ENCODE peak calls at places on chromosome 22, in five cellular contexts. One of them, this sample, is unnamed.

GRCh38 chr22:46931414-46931813 is 169.0 kb downstream of the TBC1D22A start:
- DNase-seq in prostate gland: no peak
- DNase-seq in lung: no peak
- DNase-seq in GM23338: peak; percentile 51
- DNase-seq in AG10803: peak; percentile 18
- DNase-seq in this sample: no peak

GRCh38 chr22:36953239-36954080 is 40.0 kb downstream of the CSF2RB start:
- DNase-seq in prostate gland: no peak
- DNase-seq in lung: no peak
- DNase-seq in GM23338: no peak
- DNase-seq in AG10803: no peak
- DNase-seq in this sample: no peak

GRCh38 chr22:37051629-37052385 is at the start of gene KCTD17:
- DNase-seq in prostate gland: peak; percentile 32
- DNase-seq in lung: peak; percentile 50
- DNase-seq in GM23338: peak; percentile 79
- DNase-seq in AG10803: peak; percentile 60
- DNase-seq in this sample: peak; percentile 65

GRCh38 chr22:32926600-32926999 is 125.1 kb downstream of the TIMP3 start:
- DNase-seq in prostate gland: no peak
- DNase-seq in lung: no peak
- DNase-seq in GM23338: peak; percentile 80
- DNase-seq in AG10803: peak; percentile 35
- DNase-seq in this sample: no peak

GRCh38 chr22:23070418-23071162 is at the start of gene GNAZ:
- DNase-seq in prostate gland: no peak
- DNase-seq in lung: no peak
- DNase-seq in GM23338: peak; percentile 62
- DNase-seq in AG10803: no peak
- DNase-seq in this sample: peak; percentile 17

GRCh38 chr22:45212992-45213751 is 27.5 kb downstream of the KIAA0930 start:
- DNase-seq in prostate gland: no peak
- DNase-seq in lung: no peak
- DNase-seq in GM23338: no peak
- DNase-seq in AG10803: peak; percentile 58
- DNase-seq in this sample: peak; percentile 49

GRCh38 chr22:50102946-50103345 is 13.1 kb downstream of the MOV10L1 start:
- DNase-seq in prostate gland: no peak
- DNase-seq in lung: no peak
- DNase-seq in GM23338: peak; percentile 38
- DNase-seq in AG10803: no peak
- DNase-seq in this sample: no peak

GRCh38 chr22:26570126-26570525 is 19.8 kb downstream of the TPST2 start:
- DNase-seq in prostate gland: peak; percentile 28
- DNase-seq in lung: no peak
- DNase-seq in GM23338: no peak
- DNase-seq in AG10803: no peak
- DNase-seq in this sample: no peak

GRCh38 chr22:41642711-41643110 is 21.6 kb downstream of the XRCC6 start:
- DNase-seq in prostate gland: no peak
- DNase-seq in lung: no peak
- DNase-seq in GM23338: no peak
- DNase-seq in AG10803: peak; percentile 17
- DNase-seq in this sample: no peak

GRCh38 chr22:22060200-22061084 is 77.9 kb upstream of the TOP3B start:
- DNase-seq in prostate gland: no peak
- DNase-seq in lung: peak; percentile 58
- DNase-seq in GM23338: peak; percentile 88
- DNase-seq in AG10803: no peak
- DNase-seq in this sample: peak; percentile 56

GRCh38 chr22:49642331-49642730 is 185.3 kb downstream of the BRD1 start:
- DNase-seq in prostate gland: no peak
- DNase-seq in lung: no peak
- DNase-seq in GM23338: no peak
- DNase-seq in AG10803: no peak
- DNase-seq in this sample: no peak

GRCh38 chr22:48068323-48068722 is 1305.9 kb downstream of the TBC1D22A start:
- DNase-seq in prostate gland: no peak
- DNase-seq in lung: no peak
- DNase-seq in GM23338: no peak
- DNase-seq in AG10803: no peak
- DNase-seq in this sample: no peak

GRCh38 chr22:33570110-33570509 is 350.2 kb downstream of the LARGE1 start:
- DNase-seq in prostate gland: no peak
- DNase-seq in lung: no peak
- DNase-seq in GM23338: peak; percentile 17
- DNase-seq in AG10803: no peak
- DNase-seq in this sample: no peak

GRCh38 chr22:36687516-36687915 is 16.0 kb downstream of the CACNG2 start:
- DNase-seq in prostate gland: no peak
- DNase-seq in lung: no peak
- DNase-seq in GM23338: no peak
- DNase-seq in AG10803: no peak
- DNase-seq in this sample: no peak

GRCh38 chr22:38957046-38957770 is at the start of gene APOBEC3A:
- DNase-seq in prostate gland: no peak
- DNase-seq in lung: no peak
- DNase-seq in GM23338: no peak
- DNase-seq in AG10803: no peak
- DNase-seq in this sample: no peak

GRCh38 chr22:42895541-42895981 is 38.5 kb upstream of the ARFGAP3 start:
- DNase-seq in prostate gland: no peak
- DNase-seq in lung: no peak
- DNase-seq in GM23338: no peak
- DNase-seq in AG10803: no peak
- DNase-seq in this sample: no peak

GRCh38 chr22:30254307-30254706 is 7.7 kb upstream of the LIF start:
- DNase-seq in prostate gland: no peak
- DNase-seq in lung: no peak
- DNase-seq in GM23338: no peak
- DNase-seq in AG10803: no peak
- DNase-seq in this sample: no peak

GRCh38 chr22:19688301-19689290 is 25.7 kb upstream of the SEPTIN5 start:
- DNase-seq in prostate gland: no peak
- DNase-seq in lung: no peak
- DNase-seq in GM23338: no peak
- DNase-seq in AG10803: no peak
- DNase-seq in this sample: no peak

GRCh38 chr22:19691721-19692341 is 22.5 kb upstream of the SEPTIN5 start:
- DNase-seq in prostate gland: no peak
- DNase-seq in lung: no peak
- DNase-seq in GM23338: peak; percentile 73
- DNase-seq in AG10803: peak; percentile 59
- DNase-seq in this sample: no peak

GRCh38 chr22:19687561-19688300 is 26.6 kb upstream of the SEPTIN5 start:
- DNase-seq in prostate gland: no peak
- DNase-seq in lung: no peak
- DNase-seq in GM23338: no peak
- DNase-seq in AG10803: peak; percentile 24
- DNase-seq in this sample: no peak

GRCh38 chr22:19691007-19691720 is 23.1 kb upstream of the SEPTIN5 start:
- DNase-seq in prostate gland: no peak
- DNase-seq in lung: no peak
- DNase-seq in GM23338: no peak
- DNase-seq in AG10803: no peak
- DNase-seq in this sample: no peak

GRCh38 chr22:19689408-19689807 is 24.9 kb upstream of the SEPTIN5 start:
- DNase-seq in prostate gland: no peak
- DNase-seq in lung: no peak
- DNase-seq in GM23338: no peak
- DNase-seq in AG10803: no peak
- DNase-seq in this sample: no peak
- H3K4me3 ChIP-seq in prostate gland: no peak overlapping the region
- H3K4me3 ChIP-seq in lung: no peak overlapping the region
- H3K4me3 ChIP-seq in GM23338: no peak overlapping the region
- H3K4me3 ChIP-seq in AG10803: no peak overlapping the region
- H3K4me3 ChIP-seq in this sample: no peak overlapping the region

GRCh38 chr22:40324468-40325305 is 21.6 kb upstream of the ADSL start:
- DNase-seq in prostate gland: no peak
- DNase-seq in lung: no peak
- DNase-seq in GM23338: no peak
- DNase-seq in AG10803: no peak
- DNase-seq in this sample: no peak
- H3K4me3 ChIP-seq in prostate gland: no peak overlapping the region
- H3K4me3 ChIP-seq in lung: no peak overlapping the region
- H3K4me3 ChIP-seq in GM23338: no peak overlapping the region
- H3K4me3 ChIP-seq in AG10803: no peak overlapping the region
- H3K4me3 ChIP-seq in this sample: no peak overlapping the region

GRCh38 chr22:20427945-20428417 is 9.6 kb downstream of the SCARF2 start:
- DNase-seq in prostate gland: no peak
- DNase-seq in lung: no peak
- DNase-seq in GM23338: no peak
- DNase-seq in AG10803: no peak
- DNase-seq in this sample: no peak

GRCh38 chr22:20429254-20430100 is 8.1 kb downstream of the SCARF2 start:
- DNase-seq in prostate gland: no peak
- DNase-seq in lung: peak; percentile 63
- DNase-seq in GM23338: peak; percentile 91
- DNase-seq in AG10803: no peak
- DNase-seq in this sample: no peak

GRCh38 chr22:20430101-20430640 is 7.5 kb downstream of the SCARF2 start:
- DNase-seq in prostate gland: no peak
- DNase-seq in lung: no peak
- DNase-seq in GM23338: no peak
- DNase-seq in AG10803: no peak
- DNase-seq in this sample: no peak

GRCh38 chr22:20427104-20427944 is 10.3 kb downstream of the SCARF2 start:
- DNase-seq in prostate gland: no peak
- DNase-seq in lung: no peak
- DNase-seq in GM23338: no peak
- DNase-seq in AG10803: no peak
- DNase-seq in this sample: no peak

DNA sequence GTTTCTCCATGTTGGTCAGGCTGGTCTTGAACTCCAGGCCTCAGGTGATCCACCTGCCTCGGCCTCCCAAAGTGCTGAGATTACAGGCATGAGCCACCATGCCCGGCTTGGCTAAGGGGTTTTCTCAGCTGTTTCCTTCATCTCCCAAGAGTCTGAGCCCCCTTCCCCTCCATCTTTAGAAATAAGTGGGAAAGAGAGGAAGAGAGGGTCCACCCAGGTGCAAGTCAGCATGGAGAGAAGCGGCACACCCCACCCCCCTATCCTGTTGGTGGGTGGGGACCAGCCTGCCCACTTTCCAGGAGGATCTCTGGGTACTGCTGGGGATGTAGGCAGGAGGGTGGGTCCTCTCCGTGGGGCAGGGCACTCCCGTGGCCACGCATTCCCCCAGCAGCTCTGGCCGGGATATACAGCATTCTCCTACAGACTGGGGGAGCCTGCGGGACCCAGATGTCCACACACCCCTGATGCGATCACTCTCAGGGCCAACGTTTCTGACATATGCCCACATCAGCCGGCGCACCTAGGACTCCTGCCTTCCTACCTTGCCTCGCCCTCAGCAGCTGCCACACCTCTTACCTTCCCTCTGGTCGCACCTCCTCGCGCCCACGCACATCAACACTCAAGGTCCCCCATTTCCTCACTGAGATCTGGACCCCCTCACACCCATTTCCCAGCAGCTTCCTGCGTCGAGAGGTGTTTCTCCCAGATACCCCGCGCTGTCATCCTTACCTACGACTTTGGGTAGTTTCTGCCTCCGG is 8.9 kb downstream of the SCARF2 start:
- DNase-seq in prostate gland: no peak
- DNase-seq in lung: no peak
- DNase-seq in GM23338: no peak
- DNase-seq in AG10803: no peak
- DNase-seq in this sample: no peak
- H3K4me3 ChIP-seq in prostate gland: no peak overlapping the region
- H3K4me3 ChIP-seq in lung: no peak overlapping the region
- H3K4me3 ChIP-seq in GM23338: peak overlapping the region; percentile 49
- H3K4me3 ChIP-seq in AG10803: no peak overlapping the region
- H3K4me3 ChIP-seq in this sample: no peak overlapping the region

GRCh38 chr22:35230417-35230816 is 26.9 kb upstream of the HMGXB4 start:
- DNase-seq in prostate gland: no peak
- DNase-seq in lung: no peak
- DNase-seq in GM23338: no peak
- DNase-seq in AG10803: no peak
- DNase-seq in this sample: no peak

GRCh38 chr22:35227248-35227647 is 30.0 kb upstream of the HMGXB4 start:
- DNase-seq in prostate gland: no peak
- DNase-seq in lung: no peak
- DNase-seq in GM23338: no peak
- DNase-seq in AG10803: no peak
- DNase-seq in this sample: no peak

GRCh38 chr22:35229865-35230264 is 27.4 kb upstream of the HMGXB4 start:
- DNase-seq in prostate gland: no peak
- DNase-seq in lung: no peak
- DNase-seq in GM23338: no peak
- DNase-seq in AG10803: no peak
- DNase-seq in this sample: no peak

GRCh38 chr22:35231585-35232084 is 25.7 kb upstream of the HMGXB4 start:
- DNase-seq in prostate gland: peak; percentile 77
- DNase-seq in lung: peak; percentile 73
- DNase-seq in GM23338: peak; percentile 91
- DNase-seq in AG10803: peak; percentile 52
- DNase-seq in this sample: peak; percentile 18

GRCh38 chr22:35230839-35231584 is 26.3 kb upstream of the HMGXB4 start:
- DNase-seq in prostate gland: no peak
- DNase-seq in lung: no peak
- DNase-seq in GM23338: no peak
- DNase-seq in AG10803: no peak
- DNase-seq in this sample: no peak
- H3K4me3 ChIP-seq in prostate gland: no peak overlapping the region
- H3K4me3 ChIP-seq in lung: no peak overlapping the region
- H3K4me3 ChIP-seq in GM23338: no peak overlapping the region
- H3K4me3 ChIP-seq in AG10803: no peak overlapping the region
- H3K4me3 ChIP-seq in this sample: no peak overlapping the region

GRCh38 chr22:29074276-29074625 is 1.4 kb downstream of the KREMEN1 start:
- DNase-seq in prostate gland: no peak
- DNase-seq in lung: no peak
- DNase-seq in GM23338: peak; percentile 38
- DNase-seq in AG10803: no peak
- DNase-seq in this sample: no peak
- H3K4me3 ChIP-seq in prostate gland: peak overlapping the region; percentile 80
- H3K4me3 ChIP-seq in lung: no peak overlapping the region
- H3K4me3 ChIP-seq in GM23338: peak overlapping the region; percentile 78
- H3K4me3 ChIP-seq in AG10803: peak overlapping the region; percentile 66
- H3K4me3 ChIP-seq in this sample: no peak overlapping the region